ENCODE peak calls at places on chromosomes 16 and 17, in four cellular contexts. N, C, E and K are unnamed samples.

GRCh38 chr17:59848778-59849177 is 44.0 kb downstream of the TUBD1 start:
- DNase-seq in C (peak), E (no peak), N (no peak), K (peak)

GRCh38 chr16:66432429-66432828 is 5.3 kb downstream of the BEAN1 start:
- DNase-seq in C (no peak), E (no peak), N (no peak), K (no peak)

GRCh38 chr16:87603684-87604571 is 1.6 kb downstream of the JPH3 start:
- DNase-seq in N (no peak), C (no peak), E (peak), K (no peak)

GRCh38 chr17:7177954-7178477 is 1.2 kb downstream of the ASGR1 start:
- DNase-seq in C (no peak), E (peak), N (no peak), K (no peak)

GRCh38 chr17:29136998-29137730 is 43.0 kb downstream of the MYO18A start:
- DNase-seq in E (no peak), N (no peak), C (no peak), K (no peak)

GRCh38 chr16:22328081-22328725 is 31.0 kb downstream of the POLR3E start:
- DNase-seq in N (no peak), C (no peak), E (no peak), K (no peak)

GRCh38 chr16:31134625-31135534 is 647 bp downstream of the PRSS8 start:
- DNase-seq in E (no peak), C (peak), N (no peak), K (peak)

GRCh38 chr17:75821552-75821951 is 22.7 kb downstream of the UNC13D start:
- DNase-seq in E (no peak), N (no peak), C (no peak), K (peak)

GRCh38 chr17:33012522-33013033 is 20.9 kb downstream of the SPACA3 start:
- DNase-seq in N (no peak), C (peak), E (no peak), K (peak)

GRCh38 chr16:2983706-2984136 is 3.5 kb upstream of the PKMYT1 start:
- DNase-seq in C (peak), E (peak), N (peak), K (peak)

GRCh38 chr17:44651228-44651627 is 5.0 kb upstream of the MEIOC start:
- DNase-seq in N (no peak), C (no peak), E (no peak), K (no peak)

GRCh38 chr17:37194208-37194607 is 181.6 kb upstream of the C17orf78 start:
- DNase-seq in N (no peak), C (no peak), E (no peak), K (no peak)
- TF ChIP-seq CTCF in N (no peak), C (no peak), E (no peak), K (no peak)

GRCh38 chr16:68985268-68985667 is 120.2 kb upstream of the HAS3 start:
- DNase-seq in E (no peak), C (no peak), N (no peak), K (no peak)
- H3K4me3 ChIP-seq in E (no peak), C (no peak), N (no peak), K (no peak)

GRCh38 chr17:2926019-2926650 is 129.9 kb downstream of the RAP1GAP2 start:
- DNase-seq in C (peak), E (peak), N (no peak), K (no peak)

GRCh38 chr17:2924211-2924610 is 128.0 kb downstream of the RAP1GAP2 start:
- DNase-seq in C (peak), N (no peak), E (no peak), K (no peak)

GRCh38 chr17:2916362-2916928 is 120.2 kb downstream of the RAP1GAP2 start:
- DNase-seq in E (no peak), N (no peak), C (no peak), K (no peak)

GRCh38 chr17:2925011-2925410 is 128.8 kb downstream of the RAP1GAP2 start:
- DNase-seq in N (no peak), E (no peak), C (no peak), K (no peak)

DNA sequence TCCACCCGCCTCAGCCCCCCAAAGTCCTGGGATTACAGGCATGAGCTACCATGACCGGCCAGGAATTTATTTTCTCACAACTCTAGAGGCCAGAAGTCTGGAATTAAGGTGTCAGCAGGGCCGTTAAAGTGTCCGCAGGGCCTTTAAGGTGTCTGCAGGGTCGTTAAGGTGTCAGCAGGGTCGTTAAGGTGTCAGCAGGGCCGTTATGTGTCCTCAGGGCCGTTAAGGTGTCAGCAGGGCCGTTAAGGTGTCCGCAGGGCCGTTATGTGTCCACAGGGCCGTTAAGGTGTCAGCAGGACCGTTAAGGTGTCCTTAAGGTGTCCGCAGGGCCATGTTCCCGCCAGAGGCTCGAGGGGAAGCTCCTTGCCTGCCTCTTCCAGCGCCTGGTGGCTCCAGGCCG is 125.2 kb downstream of the RAP1GAP2 start:
- DNase-seq in C (no peak), N (no peak), E (no peak), K (peak)
- TF ChIP-seq CTCF in C (no peak), N (no peak), E (no peak), K (no peak)

GRCh38 chr16:17275989-17276530 is 194.7 kb downstream of the XYLT1 start:
- DNase-seq in E (no peak), C (no peak), N (no peak), K (no peak)
- H3K4me3 ChIP-seq in E (no peak), C (no peak), N (no peak), K (no peak)

GRCh38 chr17:82915010-82915696 is 75.3 kb upstream of the ZNF750 start:
- DNase-seq in C (no peak), N (no peak), E (no peak), K (peak)
- TF ChIP-seq CTCF in C (peak), N (no peak), E (no peak), K (no peak)

DNA sequence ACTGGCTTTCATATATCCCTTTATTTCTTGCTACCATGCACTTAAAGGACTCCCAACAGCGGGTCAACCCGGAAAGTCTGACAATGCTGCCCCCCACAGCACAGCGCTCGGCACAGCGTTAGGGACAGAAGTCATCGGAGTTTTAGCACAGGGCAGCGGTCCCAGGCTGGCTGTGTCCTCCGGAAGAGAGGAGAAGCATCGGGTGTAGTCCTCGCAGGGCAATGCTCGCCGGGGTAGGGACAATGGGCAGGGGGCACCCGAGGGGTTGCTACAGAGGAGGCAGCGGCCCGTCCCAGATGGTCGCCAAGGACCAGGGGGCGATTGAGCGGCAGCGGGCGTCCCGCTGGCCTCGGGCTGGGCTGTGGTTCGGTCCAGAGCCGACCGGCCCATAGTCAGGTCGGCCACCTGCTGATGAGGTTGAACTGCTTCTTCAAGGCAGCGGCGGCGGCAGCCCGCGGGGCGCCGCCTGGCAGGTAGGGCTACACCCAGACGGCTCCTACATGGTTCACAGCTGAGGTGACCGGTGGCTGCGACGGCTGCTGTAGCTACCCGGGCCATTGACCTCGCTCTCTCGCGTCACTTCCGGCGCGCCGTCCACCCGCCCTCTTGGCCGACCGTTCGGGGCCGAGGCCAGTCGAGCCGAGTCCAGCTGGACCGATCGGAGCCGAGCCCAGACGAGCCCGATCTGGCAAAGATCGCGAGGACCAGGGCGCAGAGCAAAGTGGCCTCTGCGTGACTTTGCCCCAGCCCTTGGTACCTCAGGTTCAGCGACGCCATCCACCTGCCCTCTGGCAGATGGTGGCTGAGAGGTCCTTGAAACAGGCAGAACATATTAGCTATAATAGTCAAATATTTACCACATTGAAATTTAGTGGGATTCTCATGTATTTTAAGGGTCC is 4.7 kb upstream of the LCMT1 start:
- DNase-seq in E (peak), C (peak), N (peak), K (peak)
- H3K4me3 ChIP-seq in E (peak), C (peak), N (peak), K (peak)

GRCh38 chr16:68991075-68991474 is 114.4 kb upstream of the HAS3 start:
- DNase-seq in E (no peak), N (no peak), C (peak), K (no peak)
- TF ChIP-seq CTCF in E (no peak), N (no peak), C (no peak), K (no peak)

GRCh38 chr16:12210925-12211869 is 234.7 kb downstream of the SNX29 start:
- DNase-seq in E (no peak), N (no peak), C (no peak), K (no peak)

GRCh38 chr16:12214509-12214908 is 238.0 kb downstream of the SNX29 start:
- DNase-seq in E (no peak), C (no peak), N (no peak), K (no peak)

GRCh38 chr16:12210258-12210880 is 233.8 kb downstream of the SNX29 start:
- DNase-seq in E (no peak), N (no peak), C (no peak), K (no peak)

GRCh38 chr16:12213180-12213579 is 236.6 kb downstream of the SNX29 start:
- DNase-seq in C (no peak), N (no peak), E (no peak), K (no peak)

GRCh38 chr16:12211870-12212690 is 235.5 kb downstream of the SNX29 start:
- DNase-seq in N (no peak), C (no peak), E (no peak), K (no peak)
- H3K4me3 ChIP-seq in N (no peak), C (no peak), E (no peak), K (no peak)

GRCh38 chr16:56824804-56825203 is 40.2 kb upstream of the SLC12A3 start:
- DNase-seq in N (no peak), E (no peak), C (no peak), K (no peak)

GRCh38 chr16:56828641-56829040 is 36.4 kb upstream of the SLC12A3 start:
- DNase-seq in E (no peak), N (no peak), C (no peak), K (no peak)

GRCh38 chr16:56822966-56823739 is 41.9 kb upstream of the SLC12A3 start:
- DNase-seq in C (no peak), E (no peak), N (no peak), K (no peak)

GRCh38 chr16:56825821-56826220 is 39.2 kb upstream of the SLC12A3 start:
- DNase-seq in E (no peak), C (no peak), N (no peak), K (no peak)

DNA sequence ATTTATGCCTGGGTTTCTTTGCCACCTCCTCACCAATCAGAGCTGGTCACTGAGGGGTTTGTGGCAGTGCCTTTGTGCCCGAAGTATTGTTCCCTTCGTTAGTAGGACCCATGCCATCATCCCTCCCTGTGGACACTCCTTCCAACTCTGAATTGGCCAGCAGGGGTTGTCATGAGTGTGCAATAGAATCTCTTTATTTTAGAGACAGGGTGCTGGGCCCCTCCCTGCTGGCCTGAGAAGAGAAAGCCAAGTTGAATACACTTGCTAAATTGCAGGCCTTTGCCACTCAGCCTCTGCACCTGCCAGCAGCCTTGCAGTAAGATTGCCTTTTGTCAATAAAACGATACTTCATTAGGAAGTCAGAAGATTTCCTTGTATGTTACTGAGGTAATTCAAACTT is 40.7 kb upstream of the SLC12A3 start:
- DNase-seq in N (no peak), C (no peak), E (no peak), K (peak)
- TF ChIP-seq CTCF in N (no peak), C (peak), E (no peak), K (no peak)